ENCODE peak calls at places on chromosomes 1 and 21, in four cellular contexts. T, Y, K and S are unnamed samples.

GRCh38 chr1:204207136-204207616 is 6.6 kb downstream of the GOLT1A start:
- DNase-seq in T (peak), Y (no peak), K (no peak), S (no peak)

GRCh38 chr1:232473319-232473718 is 156.6 kb downstream of the SIPA1L2 start:
- DNase-seq in T (no peak), Y (peak), K (no peak), S (no peak)

GRCh38 chr1:8540266-8540926 is 222.5 kb downstream of the SLC45A1 start:
- DNase-seq in T (no peak), Y (peak), K (no peak), S (no peak)

GRCh38 chr21:45612096-45613019 is 31.2 kb upstream of the PCBP3 start:
- DNase-seq in T (no peak), Y (no peak), K (no peak), S (no peak)

GRCh38 chr1:175317309-175317708 is 124.7 kb upstream of the KIAA0040 start:
- DNase-seq in T (no peak), Y (no peak), K (no peak), S (no peak)

GRCh38 chr1:243977104-243977503 is 74.0 kb upstream of the ZBTB18 start:
- DNase-seq in T (no peak), Y (no peak), K (no peak), S (no peak)

GRCh38 chr21:8993943-8994639 is 1527.3 kb upstream of the TPTE start:
- DNase-seq in T (no peak), Y (no peak), K (no peak), S (no peak)

GRCh38 chr21:42515708-42516502 is 2.3 kb downstream of the SLC37A1 start:
- DNase-seq in T (no peak), Y (no peak), K (peak), S (no peak)

GRCh38 chr21:34800797-34801518 is 132.2 kb downstream of the CLIC6 start:
- DNase-seq in T (no peak), Y (peak), K (no peak), S (no peak)